ENCODE peak calls at places on chromosomes 1 and 21, in nine cellular contexts. T, R, Q, L, G, U, O, B and F are unnamed samples.

GRCh38 chr1:10620776-10621175 is 146.0 kb downstream of the PEX14 start:
- DNase-seq in T (no peak), R (no peak), Q (no peak), L (no peak), G (no peak), U (no peak), O (no peak), B (no peak), F (no peak)

GRCh38 chr1:234643111-234643849 is 33.3 kb upstream of the IRF2BP2 start:
- DNase-seq in T (peak), R (no peak), Q (peak), L (no peak), G (no peak), U (no peak), O (no peak), B (peak), F (no peak)

GRCh38 chr1:67479146-67479891 is 49.1 kb upstream of the SERBP1 start:
- DNase-seq in T (no peak), R (peak), Q (peak), L (peak), G (no peak), U (no peak), O (no peak), B (peak), F (no peak)

GRCh38 chr1:32881871-32882850 is 4.1 kb upstream of the HPCA start:
- DNase-seq in T (no peak), R (no peak), Q (no peak), L (no peak), G (no peak), U (no peak), O (no peak), B (no peak), F (no peak)

GRCh38 chr21:33750017-33750416 is 107.7 kb downstream of the ITSN1 start:
- DNase-seq in T (no peak), R (no peak), Q (peak), L (no peak), G (no peak), U (no peak), O (no peak), B (no peak), F (no peak)

GRCh38 chr1:28074892-28075511 is 13.4 kb downstream of the EYA3 start:
- DNase-seq in T (no peak), R (no peak), Q (no peak), L (no peak), G (no peak), U (no peak), O (no peak), B (no peak), F (no peak)

GRCh38 chr1:219772265-219773036 is 155.9 kb downstream of the SLC30A10 start:
- DNase-seq in T (no peak), R (no peak), Q (no peak), L (no peak), G (no peak), U (no peak), O (no peak), B (no peak), F (no peak)

GRCh38 chr1:105678334-105678733 is 1378.1 kb upstream of the PRMT6 start:
- DNase-seq in T (no peak), R (no peak), Q (no peak), L (no peak), G (no peak), U (no peak), O (no peak), B (no peak), F (no peak)

GRCh38 chr1:228471762-228472398 is 15.3 kb upstream of the RNF187 start:
- DNase-seq in T (peak), R (peak), Q (no peak), L (no peak), G (peak), U (peak), O (peak), B (peak), F (no peak)

GRCh38 chr21:36149788-36150187 is 6.8 kb upstream of the DOP1B start:
- DNase-seq in T (no peak), R (no peak), Q (no peak), L (no peak), G (no peak), U (no peak), O (no peak), B (no peak), F (no peak)

GRCh38 chr1:25232866-25233784 is 823 bp upstream of the SYF2 start:
- DNase-seq in T (peak), R (peak), Q (peak), L (peak), G (peak), U (peak), O (peak), B (peak), F (peak)

GRCh38 chr1:215891266-215891665 is 324.2 kb downstream of the KCTD3 start:
- DNase-seq in T (no peak), R (no peak), Q (no peak), L (no peak), G (no peak), U (peak), O (peak), B (no peak), F (no peak)

GRCh38 chr21:14403681-14404318 is 20.9 kb upstream of the HSPA13 start:
- DNase-seq in T (peak), R (peak), Q (no peak), L (peak), G (peak), U (peak), O (peak), B (peak), F (no peak)

GRCh38 chr1:183070923-183071618 is 47.9 kb downstream of the LAMC1 start:
- DNase-seq in T (no peak), R (peak), Q (no peak), L (no peak), G (peak), U (peak), O (peak), B (no peak), F (peak)

GRCh38 chr1:209577346-209577745 is 6.2 kb upstream of the CAMK1G start:
- DNase-seq in T (no peak), R (no peak), Q (no peak), L (no peak), G (no peak), U (peak), O (peak), B (no peak), F (no peak)

GRCh38 chr1:16181887-16182719 is 26.2 kb upstream of the EPHA2 start:
- DNase-seq in T (peak), R (peak), Q (peak), L (peak), G (no peak), U (peak), O (peak), B (peak), F (peak)

GRCh38 chr1:100746542-100746932 is 27.0 kb downstream of the VCAM1 start:
- DNase-seq in T (no peak), R (no peak), Q (no peak), L (no peak), G (no peak), U (no peak), O (no peak), B (no peak), F (no peak)

GRCh38 chr1:52970149-52970548 is 43.1 kb downstream of the SCP2 start:
- DNase-seq in T (peak), R (peak), Q (no peak), L (peak), G (peak), U (no peak), O (peak), B (peak), F (peak)

GRCh38 chr1:11216074-11216473 is 26.9 kb downstream of the ANGPTL7 start:
- DNase-seq in T (no peak), R (no peak), Q (no peak), L (no peak), G (no peak), U (no peak), O (no peak), B (no peak), F (no peak)

GRCh38 chr21:43816611-43817071 is 27.3 kb downstream of the RRP1 start:
- DNase-seq in T (no peak), R (no peak), Q (no peak), L (no peak), G (no peak), U (no peak), O (no peak), B (no peak), F (no peak)
- TF ChIP-seq CTCF in T (no peak), R (peak), Q (no peak), L (no peak), G (peak), U (peak), O (no peak), B (no peak), F (no peak)

GRCh38 chr1:66275601-66276023 is 258.3 kb upstream of the SGIP1 start:
- DNase-seq in T (no peak), R (no peak), Q (no peak), L (no peak), G (peak), U (no peak), O (no peak), B (no peak), F (no peak)

GRCh38 chr1:66276229-66276628 is 257.7 kb upstream of the SGIP1 start:
- DNase-seq in T (no peak), R (no peak), Q (no peak), L (no peak), G (no peak), U (no peak), O (no peak), B (no peak), F (no peak)

GRCh38 chr1:66273674-66274073 is 260.3 kb upstream of the SGIP1 start:
- DNase-seq in T (no peak), R (no peak), Q (no peak), L (no peak), G (no peak), U (no peak), O (no peak), B (no peak), F (no peak)

GRCh38 chr1:66274634-66275033 is 259.3 kb upstream of the SGIP1 start:
- DNase-seq in T (no peak), R (peak), Q (no peak), L (no peak), G (no peak), U (peak), O (peak), B (no peak), F (no peak)

GRCh38 chr1:66275083-66275482 is 258.9 kb upstream of the SGIP1 start:
- DNase-seq in T (no peak), R (no peak), Q (no peak), L (no peak), G (no peak), U (no peak), O (no peak), B (no peak), F (no peak)
- TF ChIP-seq CTCF in T (no peak), R (no peak), Q (no peak), L (no peak), G (no peak), U (no peak), O (no peak), B (no peak), F (no peak)

DNA sequence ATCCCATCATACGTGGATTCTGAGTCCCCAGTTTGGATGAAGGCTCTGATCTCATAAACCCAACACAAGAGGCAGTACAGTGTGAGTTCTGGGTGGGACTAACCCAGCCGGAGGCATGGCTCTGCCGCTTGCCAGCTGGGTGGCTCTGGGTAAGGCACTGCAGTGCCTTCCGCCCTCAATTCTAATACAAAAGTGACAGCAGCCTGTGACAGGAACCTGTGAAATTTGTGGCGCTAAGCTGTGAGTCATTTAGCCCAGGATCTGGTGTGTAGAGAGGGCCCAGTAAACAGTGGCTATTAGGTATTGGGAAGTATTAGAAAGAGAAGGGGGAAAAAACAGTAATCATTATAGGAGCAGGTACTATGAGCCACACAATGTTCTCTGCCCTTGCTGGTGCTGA is 23.3 kb downstream of the HSPG2 start:
- DNase-seq in T (no peak), R (no peak), Q (no peak), L (no peak), G (peak), U (no peak), O (no peak), B (no peak), F (no peak)
- TF ChIP-seq CTCF in T (no peak), R (no peak), Q (no peak), L (no peak), G (no peak), U (no peak), O (no peak), B (no peak), F (no peak)

DNA sequence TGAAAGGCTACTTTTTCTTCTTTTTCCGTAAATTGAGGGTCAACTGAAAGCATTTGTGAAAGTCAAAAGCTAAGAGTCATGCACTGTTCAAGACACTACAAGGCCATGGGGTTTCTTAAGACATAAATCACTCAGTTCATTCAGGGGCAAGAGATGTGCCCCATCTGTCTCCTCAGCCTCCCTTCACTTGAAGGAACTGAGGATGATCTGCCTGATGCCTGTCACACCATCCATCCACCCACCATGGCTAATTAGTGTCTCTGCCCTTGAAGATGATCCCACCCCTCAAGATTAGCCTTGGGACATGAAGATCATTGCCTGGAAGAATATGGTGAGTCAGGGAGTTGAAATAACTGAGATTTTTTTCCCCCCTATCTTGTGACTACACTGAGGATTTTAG is 88.7 kb upstream of the LMO4 start:
- DNase-seq in T (no peak), R (no peak), Q (no peak), L (no peak), G (no peak), U (no peak), O (no peak), B (no peak), F (no peak)
- TF ChIP-seq CTCF in T (no peak), R (no peak), Q (no peak), L (no peak), G (no peak), U (no peak), O (no peak), B (no peak), F (no peak)

GRCh38 chr1:85502625-85503083 is 37.7 kb upstream of the DDAH1 start:
- DNase-seq in T (peak), R (peak), Q (peak), L (peak), G (peak), U (peak), O (peak), B (peak), F (peak)
- TF ChIP-seq CTCF in T (peak), R (peak), Q (peak), L (peak), G (peak), U (peak), O (peak), B (peak), F (peak)